ENCODE peak calls at places on chromosomes 3 and 15, in five cellular contexts. K is stimulated activated naive CD4-positive, alpha-beta T cell; U is body of pancreas; Q is Right ventricle myocardium superior; D is colonic mucosa. P is an unnamed sample.

GRCh38 chr3:134864644-134865043 is 69.6 kb downstream of the EPHB1 start:
- DNase-seq in K (no peak), U (peak; percentile 15), Q (peak; percentile 57), D (no peak), P (no peak)

GRCh38 chr15:74208901-74209559 is 6.4 kb upstream of the STRA6 start:
- DNase-seq in K (no peak), U (peak; percentile 13), Q (no peak), D (no peak), P (peak; percentile 59)

GRCh38 chr3:31531465-31531991 is 1.2 kb upstream of the STT3B start:
- DNase-seq in K (no peak), U (no peak), Q (no peak), D (no peak), P (no peak)

GRCh38 chr3:109803274-109803673 is 465.9 kb upstream of the DPPA4 start:
- DNase-seq in K (no peak), U (no peak), Q (no peak), D (no peak), P (no peak)

GRCh38 chr15:51634591-51635198 is 12.1 kb upstream of the DMXL2 start:
- DNase-seq in K (no peak), U (no peak), Q (no peak), D (no peak), P (no peak)

GRCh38 chr3:105195260-105195659 is 171.4 kb upstream of the ALCAM start:
- DNase-seq in K (no peak), U (no peak), Q (no peak), D (no peak), P (no peak)

GRCh38 chr3:39150170-39150802 is 3.1 kb downstream of the CSRNP1 start:
- DNase-seq in K (no peak), U (no peak), Q (no peak), D (no peak), P (no peak)

GRCh38 chr3:183442994-183443393 is 14.6 kb upstream of the MCF2L2 start:
- DNase-seq in K (no peak), U (no peak), Q (no peak), D (no peak), P (no peak)

GRCh38 chr3:58581328-58582091 is 4.3 kb upstream of the FAM107A start:
- DNase-seq in K (no peak), U (no peak), Q (no peak), D (no peak), P (no peak)

GRCh38 chr3:110166791-110167190 is 829.4 kb upstream of the DPPA4 start:
- DNase-seq in K (no peak), U (no peak), Q (no peak), D (no peak), P (no peak)

GRCh38 chr3:79558943-79559342 is 208.9 kb downstream of the ROBO1 start:
- DNase-seq in K (no peak), U (no peak), Q (no peak), D (no peak), P (peak; percentile 66)

GRCh38 chr15:42042602-42043400 is 22.0 kb upstream of the PLA2G4E start:
- DNase-seq in K (no peak), U (no peak), Q (peak; percentile 10), D (no peak), P (no peak)

GRCh38 chr3:54202029-54202428 is 79.7 kb downstream of the CACNA2D3 start:
- DNase-seq in K (no peak), U (no peak), Q (no peak), D (no peak), P (no peak)

GRCh38 chr15:53837263-53837662 is 77.8 kb upstream of the WDR72 start:
- DNase-seq in K (no peak), U (peak; percentile 67), Q (no peak), D (peak; percentile 87), P (peak; percentile 8)

GRCh38 chr15:80856400-80856799 is 77.2 kb downstream of the CEMIP start:
- DNase-seq in K (no peak), U (no peak), Q (no peak), D (no peak), P (no peak)

GRCh38 chr3:170867143-170867542 is 2.9 kb downstream of the RPL22L1 start:
- DNase-seq in K (no peak), U (no peak), Q (no peak), D (no peak), P (no peak)

GRCh38 chr3:102144063-102144462 is 290.8 kb upstream of the ZPLD1 start:
- DNase-seq in K (no peak), U (no peak), Q (no peak), D (no peak), P (no peak)

GRCh38 chr3:32780735-32781210 is 37.0 kb upstream of the TRIM71 start:
- DNase-seq in K (no peak), U (peak; percentile 22), Q (peak; percentile 56), D (peak; percentile 48), P (no peak)

GRCh38 chr15:89506026-89506686 is 9.8 kb upstream of the RHCG start:
- DNase-seq in K (no peak), U (no peak), Q (no peak), D (no peak), P (no peak)

GRCh38 chr15:92184142-92184541 is 209.5 kb upstream of the ST8SIA2 start:
- DNase-seq in K (no peak), U (no peak), Q (no peak), D (no peak), P (no peak)

GRCh38 chr15:75024102-75024636 is 779 bp downstream of the PPCDC start:
- DNase-seq in K (no peak), U (peak; percentile 70), Q (no peak), D (no peak), P (no peak)

GRCh38 chr3:76107935-76108570 is 322.7 kb upstream of the ZNF717 start:
- DNase-seq in K (no peak), U (peak; percentile 2), Q (no peak), D (no peak), P (peak; percentile 27)

GRCh38 chr3:155012584-155012983 is 67.5 kb upstream of the MME start:
- DNase-seq in K (no peak), U (no peak), Q (no peak), D (no peak), P (no peak)

GRCh38 chr3:53753518-53754183 is 92.6 kb downstream of the CHDH start:
- DNase-seq in K (no peak), U (no peak), Q (no peak), D (no peak), P (peak; percentile 9)

GRCh38 chr3:95438274-95438673 is 1375.4 kb downstream of the NSUN3 start:
- DNase-seq in K (no peak), U (no peak), Q (no peak), D (no peak), P (no peak)

P was measured in H4.